ENCODE peak calls at places on chromosomes 2 and 18, in six cellular contexts. I is adrenal gland, Y is A549, H is tibial nerve, F is body of pancreas, C is breast epithelium. X is an unnamed sample.

GRCh38 chr2:223538920-223539440 is 63.2 kb downstream of the SCG2 start:
- DNase-seq in F (no peak), H (no peak), Y (no peak), I (no peak), C (no peak), X (no peak)

GRCh38 chr2:83900859-83901258 is 558.2 kb downstream of the SUCLG1 start:
- DNase-seq in I (no peak), H (no peak), C (no peak), Y (peak; percentile 10), F (no peak), X (peak; percentile 11)

GRCh38 chr2:192267484-192267883 is 72.8 kb upstream of the TMEFF2 start:
- DNase-seq in F (no peak), Y (peak; percentile 10), H (no peak), I (no peak), C (no peak), X (peak; percentile 5)

GRCh38 chr2:240258685-240259084 is 118.2 kb upstream of the OTOS start:
- DNase-seq in H (no peak), I (no peak), C (no peak), Y (no peak), F (no peak), X (no peak)

GRCh38 chr2:10721344-10722251 is at the start of gene ATP6V1C2:
- DNase-seq in F (peak; percentile 54), C (no peak), I (peak; percentile 45), Y (no peak), H (no peak), X (no peak)

GRCh38 chr2:30584116-30584515 is 137.1 kb downstream of the LCLAT1 start:
- DNase-seq in I (no peak), C (no peak), Y (no peak), H (no peak), F (no peak), X (no peak)

GRCh38 chr2:201680743-201681142 is 17.7 kb downstream of the MPP4 start:
- DNase-seq in H (no peak), Y (peak; percentile 48), F (no peak), I (no peak), C (no peak), X (peak; percentile 23)

GRCh38 chr2:228181098-228182019 is at the start of gene SPHKAP:
- DNase-seq in F (no peak), H (no peak), I (no peak), C (no peak), Y (peak; percentile 16), X (no peak)

GRCh38 chr2:140600116-140600515 is 1530.7 kb downstream of the LRP1B start:
- DNase-seq in I (no peak), F (no peak), C (no peak), Y (peak; percentile 10), H (no peak), X (peak; percentile 12)

GRCh38 chr2:211690736-211691135 is 847.9 kb downstream of the ERBB4 start:
- DNase-seq in C (no peak), H (no peak), F (no peak), I (no peak), Y (no peak), X (no peak)

GRCh38 chr2:153864022-153864421 is 7.7 kb upstream of the GALNT13 start:
- DNase-seq in I (no peak), C (no peak), H (no peak), F (no peak), Y (no peak), X (no peak)

GRCh38 chr2:10495311-10495987 is 47.3 kb upstream of the ODC1 start:
- DNase-seq in H (no peak), I (no peak), Y (no peak), F (no peak), C (no peak), X (no peak)

GRCh38 chr18:28041366-28041765 is 135.6 kb downstream of the CDH2 start:
- DNase-seq in C (no peak), I (no peak), H (no peak), F (no peak), Y (peak; percentile 47), X (no peak)

GRCh38 chr2:239596298-239596697 is 195.5 kb upstream of the HDAC4 start:
- DNase-seq in I (no peak), H (no peak), C (no peak), Y (no peak), F (no peak), X (no peak)

GRCh38 chr2:40279001-40279400 is 172.9 kb downstream of the SLC8A1 start:
- DNase-seq in Y (no peak), F (no peak), C (no peak), H (no peak), I (no peak), X (no peak)

GRCh38 chr2:150586858-150587257 is 99.4 kb upstream of the RND3 start:
- DNase-seq in C (no peak), Y (peak; percentile 83), F (no peak), H (no peak), I (no peak), X (no peak)

GRCh38 chr2:188976545-188977268 is 2.5 kb downstream of the COL3A1 start:
- DNase-seq in I (no peak), C (no peak), H (no peak), F (no peak), Y (no peak), X (no peak)

GRCh38 chr18:44816449-44816848 is 135.8 kb downstream of the SETBP1 start:
- DNase-seq in F (no peak), Y (no peak), I (no peak), H (no peak), C (no peak), X (no peak)

GRCh38 chr18:44815108-44815507 is 134.4 kb downstream of the SETBP1 start:
- DNase-seq in F (no peak), I (no peak), H (no peak), C (no peak), Y (no peak), X (no peak)

GRCh38 chr18:44813586-44813985 is 132.9 kb downstream of the SETBP1 start:
- DNase-seq in H (no peak), C (no peak), I (no peak), F (no peak), Y (no peak), X (no peak)

GRCh38 chr18:44818148-44818547 is 137.5 kb downstream of the SETBP1 start:
- DNase-seq in I (no peak), H (no peak), Y (no peak), C (no peak), F (no peak), X (no peak)

GRCh38 chr18:44816028-44816427 is 135.3 kb downstream of the SETBP1 start:
- DNase-seq in C (no peak), F (no peak), Y (no peak), I (no peak), H (no peak), X (no peak)
- TF ChIP-seq POLR2A in C (no peak), F (no peak), Y (no peak), I (no peak), H (no peak), X (no peak)

DNA sequence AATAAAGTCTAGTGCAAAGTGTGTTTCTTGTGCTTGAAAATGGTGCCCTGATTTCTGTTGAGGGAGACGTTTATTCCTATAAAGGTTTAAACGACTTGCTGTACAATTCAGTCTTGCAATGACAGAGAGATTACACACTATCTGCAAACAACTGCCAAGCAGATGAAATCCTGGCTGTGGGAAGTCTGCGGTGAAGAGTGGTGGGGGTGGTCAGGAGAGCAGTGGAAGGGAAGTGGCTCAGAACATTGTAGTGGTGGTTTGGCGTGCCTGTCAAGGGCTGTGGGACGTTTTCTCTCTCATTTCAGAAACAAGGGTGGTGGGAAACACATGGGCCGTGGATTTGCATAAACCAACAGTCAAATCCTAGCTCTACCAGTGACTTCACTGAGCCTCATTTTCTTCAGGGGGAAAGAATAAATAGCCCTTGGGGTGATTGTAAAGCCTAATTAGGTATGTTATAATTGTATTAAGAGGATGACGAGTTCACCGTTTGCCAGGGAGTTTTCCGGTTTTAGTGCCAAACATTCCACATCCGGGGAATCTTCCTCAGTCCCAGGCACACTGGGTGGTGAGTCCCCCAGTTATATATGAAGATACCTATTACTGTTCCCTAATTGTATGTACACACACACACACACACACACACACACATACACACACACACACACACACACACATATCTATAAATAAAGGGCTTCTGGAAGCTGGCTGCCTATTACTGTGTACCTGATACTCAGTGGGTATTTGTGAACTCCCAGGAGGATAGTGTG is 115.0 kb downstream of the SPTBN1 start:
- DNase-seq in I (peak; percentile 80), H (peak; percentile 56), F (no peak), C (no peak), Y (peak; percentile 88), X (peak; percentile 56)
- TF ChIP-seq POLR2A in I (no peak), H (no peak), F (no peak), C (no peak), Y (no peak), X (no peak)

GRCh38 chr18:62526098-62527025 is 3.5 kb downstream of the ZCCHC2 start:
- DNase-seq in C (no peak), F (peak; percentile 83), H (peak; percentile 75), Y (peak; percentile 80), I (peak; percentile 95), X (peak; percentile 72)
- TF ChIP-seq POLR2A in C (peak; percentile 53), F (peak; percentile 81), H (peak; percentile 91), Y (peak; percentile 54), I (peak; percentile 73), X (peak; percentile 80)

DNA sequence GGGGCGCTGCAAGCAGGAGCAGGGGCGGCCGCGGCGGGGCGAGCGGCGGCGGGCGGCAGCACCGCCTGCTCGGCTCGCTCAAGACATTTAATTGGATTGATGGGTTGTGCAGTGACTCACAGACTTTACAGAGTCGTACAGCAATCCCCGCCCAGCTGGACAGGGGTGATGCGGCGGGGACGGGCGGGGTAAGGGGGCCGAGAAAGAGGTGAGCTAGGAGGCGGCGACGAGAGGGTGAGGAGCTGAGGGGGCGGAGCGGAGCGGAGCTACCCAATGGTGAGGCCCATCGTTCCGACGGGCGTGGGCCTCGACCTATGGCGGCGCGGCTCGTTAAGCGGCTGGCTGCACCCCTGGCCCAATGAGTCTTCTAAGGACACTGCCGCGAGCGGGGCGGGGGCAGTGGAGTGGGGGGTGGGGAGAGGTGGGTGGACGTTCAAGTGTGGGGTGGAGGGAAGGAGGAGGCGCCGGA is 97.1 kb upstream of the SERTAD2 start:
- DNase-seq in C (peak; percentile 98), F (peak; percentile 99), Y (peak; percentile 100), H (peak; percentile 98), I (no peak), X (no peak)
- TF ChIP-seq POLR2A in C (peak; percentile 89), F (peak; percentile 96), Y (peak; percentile 91), H (peak; percentile 99), I (peak; percentile 98), X (peak; percentile 66)

GRCh38 chr2:197704434-197705142 is 581 bp upstream of the MARS2 start:
- DNase-seq in C (no peak), Y (no peak), H (no peak), I (no peak), F (no peak), X (no peak)
- TF ChIP-seq POLR2A in C (no peak), Y (no peak), H (no peak), I (no peak), F (no peak), X (no peak)

DNA sequence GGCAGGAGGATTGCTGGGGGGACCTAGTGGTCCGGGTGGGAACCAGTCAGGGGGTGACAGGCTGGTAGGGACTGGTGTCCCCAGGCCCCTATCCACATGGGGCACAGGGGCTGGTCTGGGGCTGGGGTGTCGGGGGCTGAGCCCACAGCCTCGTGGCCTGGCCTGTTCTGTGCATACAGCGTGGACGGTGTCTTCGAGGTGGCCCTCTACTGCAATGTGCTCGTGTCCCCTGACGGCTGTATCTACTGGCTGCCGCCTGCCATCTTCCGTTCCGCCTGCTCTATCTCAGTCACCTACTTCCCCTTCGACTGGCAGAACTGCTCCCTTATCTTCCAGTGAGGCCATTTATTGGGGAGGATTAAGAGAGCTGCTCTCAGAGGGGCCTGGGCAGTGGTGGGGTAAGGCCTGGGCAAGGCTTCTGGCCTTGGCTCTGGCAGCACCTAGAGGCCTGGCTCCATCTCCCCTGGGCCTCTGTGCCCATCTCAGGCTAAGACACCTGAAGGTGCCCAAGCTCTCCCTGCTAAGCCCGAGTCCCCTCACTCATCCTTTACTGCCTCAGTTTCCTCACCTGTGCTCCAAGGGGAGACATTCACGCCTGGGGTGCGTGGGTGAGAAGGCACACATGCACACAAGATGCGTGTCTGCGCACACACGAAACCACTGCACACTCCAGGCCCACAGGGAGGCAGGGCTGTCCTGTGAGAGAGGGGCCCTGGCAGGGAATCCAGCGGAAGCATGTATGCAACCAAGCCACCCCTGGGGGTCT is 1.9 kb downstream of the CHRNG start:
- DNase-seq in C (peak; percentile 24), I (no peak), H (no peak), Y (no peak), F (no peak), X (no peak)
- TF ChIP-seq POLR2A in C (no peak), I (no peak), H (no peak), Y (no peak), F (no peak), X (no peak)